ENCODE peak calls at places on chromosomes 5 and 9, in seven cellular contexts. V is ovary, K is stomach, N is A549, T is sigmoid colon, B is transverse colon, O is suprapubic skin. Q is an unnamed sample.

GRCh38 chr9:114223564-114224246 is 68.4 kb downstream of the COL27A1 start:
- DNase-seq in V (no peak), K (no peak), N (peak), T (no peak), B (no peak), O (no peak), Q (no peak)

GRCh38 chr5:167684251-167684650 is 607.2 kb upstream of the WWC1 start:
- DNase-seq in V (no peak), K (no peak), N (no peak), T (no peak), B (no peak), O (no peak), Q (no peak)

GRCh38 chr5:89729623-89730390 is 679.7 kb downstream of the CETN3 start:
- DNase-seq in V (no peak), K (no peak), N (no peak), T (no peak), B (no peak), O (no peak), Q (no peak)

GRCh38 chr9:111198936-111199335 is 131.1 kb downstream of the OR2K2 start:
- DNase-seq in V (no peak), K (no peak), N (no peak), T (no peak), B (no peak), O (no peak), Q (no peak)

GRCh38 chr9:135797507-135798302 is 95.7 kb downstream of the KCNT1 start:
- DNase-seq in V (no peak), K (peak), N (peak), T (no peak), B (no peak), O (no peak), Q (no peak)

GRCh38 chr5:73066466-73066865 is 53.9 kb upstream of the TMEM171 start:
- DNase-seq in V (no peak), K (no peak), N (no peak), T (no peak), B (no peak), O (no peak), Q (no peak)

GRCh38 chr9:93952784-93953491 is 2.2 kb downstream of the BARX1 start:
- DNase-seq in V (no peak), K (no peak), N (no peak), T (peak), B (no peak), O (no peak), Q (no peak)

GRCh38 chr9:135563039-135563476 is 1.5 kb downstream of the PAEP start:
- DNase-seq in V (no peak), K (no peak), N (no peak), T (no peak), B (no peak), O (no peak), Q (no peak)

GRCh38 chr9:90830977-90831376 is 29.4 kb downstream of the SYK start:
- DNase-seq in V (no peak), K (no peak), N (no peak), T (no peak), B (no peak), O (no peak), Q (no peak)

GRCh38 chr5:55344392-55344992 is 36.7 kb downstream of the MTREX start:
- DNase-seq in V (no peak), K (peak), N (peak), T (peak), B (peak), O (no peak), Q (no peak)

GRCh38 chr9:109474170-109474569 is 23.9 kb downstream of the PTPN3 start:
- DNase-seq in V (no peak), K (no peak), N (no peak), T (no peak), B (no peak), O (no peak), Q (no peak)

GRCh38 chr9:114169029-114169939 is 13.9 kb downstream of the COL27A1 start:
- DNase-seq in V (no peak), K (no peak), N (no peak), T (no peak), B (no peak), O (no peak), Q (no peak)

GRCh38 chr5:149831492-149831891 is 101.4 kb downstream of the PPARGC1B start:
- DNase-seq in V (no peak), K (no peak), N (peak), T (no peak), B (no peak), O (no peak), Q (no peak)

GRCh38 chr5:154713615-154714125 is 41.5 kb upstream of the LARP1 start:
- DNase-seq in V (no peak), K (no peak), N (no peak), T (peak), B (peak), O (no peak), Q (no peak)

GRCh38 chr9:21889673-21890072 is 87.2 kb downstream of the MTAP start:
- DNase-seq in V (no peak), K (no peak), N (no peak), T (no peak), B (no peak), O (no peak), Q (no peak)

GRCh38 chr9:8053501-8053900 is 253.9 kb upstream of the DMAC1 start:
- DNase-seq in V (no peak), K (no peak), N (no peak), T (peak), B (no peak), O (no peak), Q (no peak)

GRCh38 chr9:38371495-38371894 is 21.0 kb upstream of the ALDH1B1 start:
- DNase-seq in V (no peak), K (peak), N (peak), T (no peak), B (peak), O (peak), Q (no peak)

GRCh38 chr5:89156226-89156625 is 273.2 kb upstream of the MEF2C start:
- DNase-seq in V (no peak), K (no peak), N (no peak), T (no peak), B (no peak), O (no peak), Q (no peak)

GRCh38 chr9:113511047-113511521 is 47.6 kb downstream of the RGS3 start:
- DNase-seq in V (no peak), K (peak), N (no peak), T (no peak), B (peak), O (no peak), Q (no peak)

GRCh38 chr5:72231989-72232703 is 87.9 kb downstream of the MRPS27 start:
- DNase-seq in V (no peak), K (no peak), N (no peak), T (no peak), B (no peak), O (no peak), Q (no peak)

GRCh38 chr5:141806626-141807025 is 71.6 kb downstream of the PCDH1 start:
- DNase-seq in V (no peak), K (no peak), N (no peak), T (no peak), B (no peak), O (no peak), Q (no peak)

GRCh38 chr5:164728733-164729132 is 1223.3 kb downstream of the MAT2B start:
- DNase-seq in V (no peak), K (no peak), N (no peak), T (no peak), B (no peak), O (no peak), Q (no peak)

GRCh38 chr5:152379331-152379730 is 25.7 kb downstream of the NMUR2 start:
- DNase-seq in V (no peak), K (no peak), N (no peak), T (no peak), B (no peak), O (no peak), Q (no peak)

GRCh38 chr9:15509931-15510788 is 610 bp downstream of the PSIP1 start:
- DNase-seq in V (peak), K (peak), N (peak), T (peak), B (peak), O (no peak), Q (no peak)

GRCh38 chr5:170150713-170151104 is 45.0 kb downstream of the FOXI1 start:
- DNase-seq in V (no peak), K (no peak), N (no peak), T (no peak), B (no peak), O (no peak), Q (no peak)

GRCh38 chr5:88089757-88090390 is 178.8 kb downstream of the TMEM161B start:
- DNase-seq in V (no peak), K (no peak), N (no peak), T (no peak), B (no peak), O (no peak), Q (no peak)

GRCh38 chr5:132807163-132807838 is 5.8 kb upstream of the SOWAHA start:
- DNase-seq in V (no peak), K (peak), N (peak), T (peak), B (peak), O (peak), Q (no peak)

GRCh38 chr5:150789943-150790611 is 11.5 kb downstream of the SMIM3 start:
- DNase-seq in V (peak), K (no peak), N (no peak), T (peak), B (peak), O (no peak), Q (no peak)

GRCh38 chr5:176676361-176676824 is 29.1 kb downstream of the TSPAN17 start:
- DNase-seq in V (no peak), K (no peak), N (peak), T (no peak), B (no peak), O (no peak), Q (no peak)

GRCh38 chr9:87890866-87891265 is 8.2 kb downstream of the SPATA31E1 start:
- DNase-seq in V (no peak), K (no peak), N (no peak), T (no peak), B (no peak), O (no peak), Q (no peak)

GRCh38 chr9:99451121-99451606 is 229.1 kb downstream of the SEC61B start:
- DNase-seq in V (no peak), K (no peak), N (no peak), T (peak), B (no peak), O (no peak), Q (peak)

GRCh38 chr9:112921549-112921948 is 30.9 kb upstream of the SLC46A2 start:
- DNase-seq in V (no peak), K (no peak), N (no peak), T (no peak), B (no peak), O (no peak), Q (no peak)

GRCh38 chr9:110257097-110257955 is 1.0 kb upstream of the TXN start:
- DNase-seq in V (peak), K (peak), N (no peak), T (no peak), B (peak), O (no peak), Q (no peak)

GRCh38 chr9:88197781-88198345 is 59.6 kb upstream of the SPATA31C2 start:
- DNase-seq in V (no peak), K (no peak), N (peak), T (no peak), B (no peak), O (no peak), Q (peak)

GRCh38 chr5:155799308-155799707 is 527.7 kb upstream of the SGCD start:
- DNase-seq in V (no peak), K (no peak), N (no peak), T (no peak), B (no peak), O (no peak), Q (no peak)

GRCh38 chr5:148186248-148187003 is 16.4 kb upstream of the SPINK6 start:
- DNase-seq in V (no peak), K (no peak), N (no peak), T (no peak), B (no peak), O (no peak), Q (no peak)

GRCh38 chr9:4238522-4238921 is 61.3 kb downstream of the GLIS3 start:
- DNase-seq in V (no peak), K (no peak), N (no peak), T (no peak), B (no peak), O (no peak), Q (no peak)

GRCh38 chr9:106830527-106831140 is 32.3 kb upstream of the ZNF462 start:
- DNase-seq in V (no peak), K (no peak), N (no peak), T (peak), B (peak), O (no peak), Q (no peak)

DNA sequence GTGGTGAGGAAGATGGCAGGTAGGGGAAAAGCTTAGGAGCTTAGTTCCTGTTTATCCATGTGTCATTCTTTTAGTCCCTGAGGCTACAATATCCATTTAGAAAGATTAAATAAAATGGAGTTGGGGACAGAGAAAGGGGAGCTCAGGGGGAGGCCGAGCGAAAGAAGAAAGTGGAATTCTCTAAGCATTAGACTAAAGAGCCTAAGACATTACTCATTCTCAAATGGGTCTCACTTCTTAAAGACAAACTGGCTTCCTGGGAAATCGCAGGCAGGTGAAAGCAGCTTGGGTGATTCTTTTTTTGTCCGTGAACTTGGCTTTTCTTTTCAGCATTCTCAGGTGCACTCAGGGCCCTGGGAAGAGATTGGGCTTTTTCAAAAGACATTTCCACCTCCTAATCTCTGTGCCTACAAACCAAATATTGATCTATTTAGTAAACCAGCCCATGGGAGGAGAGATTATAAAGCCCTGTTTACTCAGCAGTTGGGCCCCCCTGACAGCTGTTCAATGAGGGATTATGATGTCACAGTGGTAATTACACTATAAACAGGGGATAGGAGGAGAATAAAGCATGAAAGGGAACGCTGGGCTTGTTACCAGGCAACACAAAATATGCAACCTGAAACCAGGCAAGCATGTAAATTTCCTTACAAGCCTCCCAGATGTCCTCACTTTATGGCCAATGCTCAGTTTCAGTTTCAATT is 584.0 kb downstream of the ACTL7B start:
- DNase-seq in V (no peak), K (peak), N (peak), T (no peak), B (peak), O (no peak), Q (no peak)
- H3K4me3 ChIP-seq in V (no peak), K (peak), N (no peak), T (no peak), B (peak), O (no peak), Q (no peak)

GRCh38 chr5:180294401-180294800 is 2.5 kb upstream of the MAPK9 start:
- DNase-seq in V (no peak), K (no peak), N (no peak), T (peak), B (no peak), O (no peak), Q (no peak)

GRCh38 chr5:180296778-180297177 is 4.9 kb upstream of the MAPK9 start:
- DNase-seq in V (no peak), K (no peak), N (no peak), T (no peak), B (no peak), O (no peak), Q (no peak)

GRCh38 chr5:180294913-180295555 is 3.2 kb upstream of the MAPK9 start:
- DNase-seq in V (no peak), K (no peak), N (no peak), T (no peak), B (no peak), O (no peak), Q (no peak)

GRCh38 chr5:180299526-180299925 is 7.6 kb upstream of the MAPK9 start:
- DNase-seq in V (no peak), K (no peak), N (no peak), T (peak), B (no peak), O (no peak), Q (no peak)

DNA sequence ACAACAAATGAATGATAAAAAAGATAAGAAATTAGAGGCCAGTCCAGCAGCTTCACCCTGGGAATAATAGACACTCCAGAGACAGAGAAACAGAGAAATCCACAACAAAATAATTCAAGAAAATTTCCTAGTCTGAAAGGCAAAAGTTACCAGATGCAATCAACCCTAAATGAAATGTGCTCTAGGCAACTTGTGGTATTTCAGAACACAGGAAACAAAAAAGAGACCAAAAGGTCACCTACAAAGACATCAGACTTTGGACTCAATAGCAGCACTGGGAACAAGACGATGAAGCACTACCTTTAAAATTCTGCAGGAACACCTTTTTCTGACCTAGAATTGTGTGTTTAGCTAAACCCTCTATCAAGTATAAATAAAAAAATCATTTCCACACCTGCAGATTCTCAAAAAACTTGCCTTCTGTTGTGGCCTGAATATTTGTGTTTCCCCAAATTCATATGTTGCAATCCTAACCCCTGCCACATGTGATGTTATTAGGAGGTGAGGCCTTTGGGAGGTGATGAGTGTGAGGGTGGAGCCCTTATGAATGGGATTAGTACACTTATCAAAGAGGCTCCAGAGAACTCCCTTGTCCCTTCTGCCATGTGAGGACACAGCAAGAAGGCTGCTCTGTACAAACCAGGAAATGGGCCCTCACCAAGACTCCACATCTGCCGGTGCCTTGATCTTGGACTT is 5.9 kb upstream of the MAPK9 start:
- DNase-seq in V (no peak), K (no peak), N (no peak), T (no peak), B (no peak), O (no peak), Q (no peak)
- TF ChIP-seq POLR2A in V (no peak), K (no peak), N (no peak), T (no peak), B (no peak), O (no peak), Q (no peak)

GRCh38 chr5:3594514-3595101 is 1.0 kb upstream of the IRX1 start:
- DNase-seq in V (no peak), K (no peak), N (no peak), T (no peak), B (no peak), O (no peak), Q (no peak)
- TF ChIP-seq EP300 in V (no peak), K (no peak), N (no peak), T (no peak), B (no peak), O (no peak), Q (no peak)

DNA sequence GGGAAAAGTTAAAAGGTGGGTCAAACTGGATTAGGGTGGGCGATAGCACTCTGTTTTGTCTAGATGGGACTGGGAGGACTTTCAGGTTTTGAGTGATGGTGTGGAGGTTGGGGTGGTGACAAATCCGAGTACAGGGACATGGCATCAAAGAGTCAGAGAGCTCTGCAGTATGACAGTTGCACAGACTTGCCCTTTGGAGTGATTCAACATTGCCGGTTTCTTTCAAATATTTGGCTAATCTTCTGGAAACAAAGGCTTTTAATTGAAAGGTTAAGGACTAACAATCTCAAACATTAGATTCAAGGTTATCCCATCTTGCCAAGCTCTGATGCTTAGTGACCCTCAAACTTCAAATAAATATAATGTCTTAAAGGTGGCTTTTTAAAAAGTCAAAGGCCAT is 11.8 kb downstream of the DAB2 start:
- DNase-seq in V (no peak), K (no peak), N (no peak), T (no peak), B (no peak), O (no peak), Q (no peak)
- H3K4me3 ChIP-seq in V (no peak), K (no peak), N (no peak), T (no peak), B (no peak), O (no peak), Q (no peak)

GRCh38 chr9:129343119-129343696 is 165.1 kb upstream of the IER5L start:
- DNase-seq in V (no peak), K (no peak), N (no peak), T (no peak), B (no peak), O (no peak), Q (no peak)

GRCh38 chr9:129341991-129342348 is 163.9 kb upstream of the IER5L start:
- DNase-seq in V (no peak), K (no peak), N (no peak), T (no peak), B (no peak), O (no peak), Q (no peak)

GRCh38 chr9:129344623-129345495 is 166.8 kb upstream of the IER5L start:
- DNase-seq in V (no peak), K (no peak), N (no peak), T (no peak), B (no peak), O (no peak), Q (no peak)

GRCh38 chr9:129342591-129342990 is 164.5 kb upstream of the IER5L start:
- DNase-seq in V (no peak), K (no peak), N (no peak), T (no peak), B (no peak), O (no peak), Q (no peak)

GRCh38 chr9:129343697-129344375 is 165.8 kb upstream of the IER5L start:
- DNase-seq in V (peak), K (peak), N (no peak), T (peak), B (peak), O (peak), Q (peak)
- TF ChIP-seq POLR2A in V (no peak), K (no peak), N (no peak), T (no peak), B (no peak), O (no peak), Q (no peak)